ENCODE peak calls at places on chromosomes 11 and 22, in four cellular contexts. One of them, this sample, is unnamed.

GRCh38 chr11:117720061-117720511 is 76.9 kb downstream of the DSCAML1 start:
- DNase-seq in adipocyte: no peak
- DNase-seq in lung: no peak
- DNase-seq in PC-9: no peak
- DNase-seq in this sample: no peak

GRCh38 chr11:290621-291231 is 1.8 kb downstream of the PGGHG start:
- DNase-seq in adipocyte: no peak
- DNase-seq in lung: no peak
- DNase-seq in PC-9: no peak
- DNase-seq in this sample: no peak

GRCh38 chr11:127383026-127383425 is 382.5 kb upstream of the KIRREL3 start:
- DNase-seq in adipocyte: no peak
- DNase-seq in lung: no peak
- DNase-seq in PC-9: no peak
- DNase-seq in this sample: no peak

GRCh38 chr22:31130873-31131272 is 8.1 kb downstream of the INPP5J start:
- DNase-seq in adipocyte: no peak
- DNase-seq in lung: no peak
- DNase-seq in PC-9: peak; percentile 39
- DNase-seq in this sample: no peak

GRCh38 chr11:71372693-71373657 is 75.2 kb downstream of the DHCR7 start:
- DNase-seq in adipocyte: peak; percentile 56
- DNase-seq in lung: no peak
- DNase-seq in PC-9: no peak
- DNase-seq in this sample: no peak

GRCh38 chr11:120752668-120753067 is 241.1 kb downstream of the GRIK4 start:
- DNase-seq in adipocyte: no peak
- DNase-seq in lung: no peak
- DNase-seq in PC-9: no peak
- DNase-seq in this sample: no peak

GRCh38 chr11:31810779-31811647 is at the start of gene PAX6:
- DNase-seq in adipocyte: no peak
- DNase-seq in lung: peak; percentile 43
- DNase-seq in PC-9: peak; percentile 95
- DNase-seq in this sample: peak; percentile 100

GRCh38 chr22:46992121-46992731 is 229.8 kb downstream of the TBC1D22A start:
- DNase-seq in adipocyte: no peak
- DNase-seq in lung: no peak
- DNase-seq in PC-9: no peak
- DNase-seq in this sample: no peak

GRCh38 chr22:44885806-44886360 is 123.9 kb downstream of the PHF21B start:
- DNase-seq in adipocyte: no peak
- DNase-seq in lung: no peak
- DNase-seq in PC-9: no peak
- DNase-seq in this sample: no peak

GRCh38 chr11:115579181-115579825 is 75.1 kb upstream of the CADM1 start:
- DNase-seq in adipocyte: no peak
- DNase-seq in lung: no peak
- DNase-seq in PC-9: no peak
- DNase-seq in this sample: no peak

GRCh38 chr22:28813772-28814518 is 13.6 kb upstream of the XBP1 start:
- DNase-seq in adipocyte: no peak
- DNase-seq in lung: peak; percentile 76
- DNase-seq in PC-9: no peak
- DNase-seq in this sample: no peak

GRCh38 chr11:94734563-94735275 is 33.4 kb upstream of the AMOTL1 start:
- DNase-seq in adipocyte: no peak
- DNase-seq in lung: no peak
- DNase-seq in PC-9: no peak
- DNase-seq in this sample: peak; percentile 91

GRCh38 chr11:67105964-67106363 is 13.1 kb upstream of the KDM2A start:
- DNase-seq in adipocyte: no peak
- DNase-seq in lung: no peak
- DNase-seq in PC-9: no peak
- DNase-seq in this sample: no peak

GRCh38 chr11:122440783-122441701 is 214.5 kb upstream of the UBASH3B start:
- DNase-seq in adipocyte: peak; percentile 34
- DNase-seq in lung: no peak
- DNase-seq in PC-9: no peak
- DNase-seq in this sample: peak; percentile 70

GRCh38 chr11:13210424-13210823 is 67.2 kb upstream of the BMAL1 start:
- DNase-seq in adipocyte: peak; percentile 76
- DNase-seq in lung: peak; percentile 58
- DNase-seq in PC-9: peak; percentile 44
- DNase-seq in this sample: peak; percentile 71

GRCh38 chr11:1303973-1304372 is 5.5 kb downstream of the TOLLIP start:
- DNase-seq in adipocyte: no peak
- DNase-seq in lung: peak; percentile 36
- DNase-seq in PC-9: no peak
- DNase-seq in this sample: no peak

GRCh38 chr22:49230194-49230577 is 597.5 kb downstream of the BRD1 start:
- DNase-seq in adipocyte: no peak
- DNase-seq in lung: peak; percentile 22
- DNase-seq in PC-9: no peak
- DNase-seq in this sample: peak; percentile 41

GRCh38 chr11:44536779-44537516 is 28.5 kb upstream of the CD82 start:
- DNase-seq in adipocyte: no peak
- DNase-seq in lung: no peak
- DNase-seq in PC-9: no peak
- DNase-seq in this sample: no peak

GRCh38 chr11:46894506-46894905 is 23.8 kb downstream of the LRP4 start:
- DNase-seq in adipocyte: no peak
- DNase-seq in lung: no peak
- DNase-seq in PC-9: no peak
- DNase-seq in this sample: no peak

GRCh38 chr22:31753005-31753633 is 700 bp upstream of the DEPDC5 start:
- DNase-seq in adipocyte: peak; percentile 29
- DNase-seq in lung: peak; percentile 42
- DNase-seq in PC-9: peak; percentile 72
- DNase-seq in this sample: no peak

DNA sequence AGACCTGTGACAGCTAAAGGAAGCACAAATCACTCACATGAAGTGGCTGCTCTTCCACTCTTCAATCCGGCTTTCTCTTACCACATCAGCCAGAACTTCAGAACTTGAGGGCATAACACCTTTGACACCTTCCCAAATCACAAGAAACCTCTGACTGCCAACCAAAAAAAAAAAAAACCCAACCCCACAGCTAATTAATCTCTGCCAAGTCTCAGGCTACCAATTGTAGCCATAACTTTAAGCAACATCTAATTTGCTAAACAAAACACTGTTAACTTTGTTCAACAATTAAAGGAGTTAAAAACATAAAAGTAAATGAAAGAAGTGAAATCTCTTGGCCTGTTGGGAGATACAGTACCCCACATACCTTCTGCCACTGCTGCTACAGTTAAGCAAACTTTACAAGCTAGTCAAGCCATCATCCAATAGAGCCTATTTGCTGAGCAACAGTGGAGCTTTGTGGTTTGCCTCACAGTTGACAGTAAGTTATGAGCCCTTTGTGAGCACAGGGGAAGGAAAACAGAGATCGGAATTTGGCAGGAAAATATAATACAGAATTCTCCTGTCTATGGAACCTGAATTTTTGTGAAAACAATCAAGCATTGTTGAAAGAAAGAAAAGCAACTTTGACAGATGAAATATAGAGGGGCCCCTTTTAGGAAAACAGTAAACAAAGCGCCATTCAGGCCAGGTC is at the start of gene SOX6:
- DNase-seq in adipocyte: peak; percentile 34
- DNase-seq in lung: no peak
- DNase-seq in PC-9: no peak
- DNase-seq in this sample: peak; percentile 39
- H3K4me1 ChIP-seq in adipocyte: peaks cover 9% of the 10 kb centered on the region
- H3K4me1 ChIP-seq in lung: peaks cover 23% of the 10 kb centered on the region
- H3K4me1 ChIP-seq in PC-9: no peaks in the 10 kb centered on the region
- H3K4me1 ChIP-seq in this sample: peaks cover 45% of the 10 kb centered on the region

DNA sequence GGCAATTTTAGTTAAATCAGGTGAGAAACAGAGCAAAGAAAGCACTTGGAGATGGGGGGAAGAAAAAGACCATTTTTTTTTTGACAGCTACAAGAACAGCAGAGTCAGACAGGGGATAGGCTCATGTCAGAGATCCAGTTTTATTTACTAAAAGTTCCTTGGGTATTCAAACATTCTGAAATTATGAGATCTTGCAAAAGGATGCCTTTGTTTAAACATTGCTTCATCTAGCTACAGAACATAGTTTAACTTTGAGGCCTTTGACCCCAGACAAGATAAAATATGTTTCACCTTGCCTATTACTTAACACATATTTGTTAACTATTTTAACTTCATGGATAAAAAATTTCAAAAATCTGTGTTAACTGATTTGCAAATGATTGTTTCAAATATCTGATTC is 6.4 kb downstream of the GLYATL1 start:
- DNase-seq in adipocyte: no peak
- DNase-seq in lung: no peak
- DNase-seq in PC-9: no peak
- DNase-seq in this sample: no peak
- H3K4me1 ChIP-seq in adipocyte: peaks cover 23% of the 10 kb centered on the region
- H3K4me1 ChIP-seq in lung: no peaks in the 10 kb centered on the region
- H3K4me1 ChIP-seq in PC-9: no peaks in the 10 kb centered on the region
- H3K4me1 ChIP-seq in this sample: no peaks in the 10 kb centered on the region

GRCh38 chr22:20864186-20864908 is 5.5 kb downstream of the SNAP29 start:
- DNase-seq in adipocyte: no peak
- DNase-seq in lung: no peak
- DNase-seq in PC-9: no peak
- DNase-seq in this sample: no peak

GRCh38 chr22:20859615-20860014 is 808 bp downstream of the SNAP29 start:
- DNase-seq in adipocyte: no peak
- DNase-seq in lung: no peak
- DNase-seq in PC-9: no peak
- DNase-seq in this sample: no peak

GRCh38 chr22:20865331-20865730 is 6.5 kb downstream of the SNAP29 start:
- DNase-seq in adipocyte: no peak
- DNase-seq in lung: no peak
- DNase-seq in PC-9: no peak
- DNase-seq in this sample: no peak

GRCh38 chr22:20863356-20863755 is 4.5 kb downstream of the SNAP29 start:
- DNase-seq in adipocyte: no peak
- DNase-seq in lung: no peak
- DNase-seq in PC-9: no peak
- DNase-seq in this sample: no peak

DNA sequence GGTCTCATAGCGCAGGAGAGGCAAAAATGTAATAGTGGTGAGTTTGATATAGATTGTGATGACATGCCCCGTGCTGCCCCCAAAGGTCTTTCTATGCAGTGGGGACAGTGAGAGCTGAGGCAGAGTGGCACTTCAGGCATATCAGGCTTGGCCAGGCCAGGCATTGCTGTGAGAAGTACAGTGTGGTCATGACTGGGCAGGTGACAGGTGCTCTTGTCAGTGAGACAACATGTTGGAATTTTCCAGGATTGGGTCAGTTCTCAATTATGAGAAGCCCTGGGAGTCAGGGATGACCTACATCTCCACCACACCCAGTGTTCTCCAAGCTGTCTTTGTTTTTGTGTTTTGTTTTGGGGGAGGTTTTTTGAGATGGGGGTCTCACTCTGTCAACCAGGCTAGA is 3.7 kb downstream of the SNAP29 start:
- DNase-seq in adipocyte: no peak
- DNase-seq in lung: no peak
- DNase-seq in PC-9: no peak
- DNase-seq in this sample: no peak
- H3K4me1 ChIP-seq in adipocyte: peaks cover 23% of the 10 kb centered on the region
- H3K4me1 ChIP-seq in lung: peaks cover 9% of the 10 kb centered on the region
- H3K4me1 ChIP-seq in PC-9: peaks cover 6% of the 10 kb centered on the region
- H3K4me1 ChIP-seq in this sample: peaks cover under 1% of the 10 kb centered on the region

GRCh38 chr22:45962756-45963155 is 14.2 kb downstream of the WNT7B start:
- DNase-seq in adipocyte: no peak
- DNase-seq in lung: no peak
- DNase-seq in PC-9: peak; percentile 65
- DNase-seq in this sample: no peak

GRCh38 chr22:45964372-45964771 is 12.6 kb downstream of the WNT7B start:
- DNase-seq in adipocyte: no peak
- DNase-seq in lung: no peak
- DNase-seq in PC-9: no peak
- DNase-seq in this sample: no peak

GRCh38 chr22:45964926-45965564 is 11.9 kb downstream of the WNT7B start:
- DNase-seq in adipocyte: no peak
- DNase-seq in lung: no peak
- DNase-seq in PC-9: no peak
- DNase-seq in this sample: no peak

GRCh38 chr22:45962431-45962712 is 14.6 kb downstream of the WNT7B start:
- DNase-seq in adipocyte: no peak
- DNase-seq in lung: no peak
- DNase-seq in PC-9: no peak
- DNase-seq in this sample: no peak

GRCh38 chr22:45963821-45964220 is 13.1 kb downstream of the WNT7B start:
- DNase-seq in adipocyte: no peak
- DNase-seq in lung: no peak
- DNase-seq in PC-9: no peak
- DNase-seq in this sample: no peak
- H3K4me1 ChIP-seq in adipocyte: no peaks in the 10 kb centered on the region
- H3K4me1 ChIP-seq in lung: no peaks in the 10 kb centered on the region
- H3K4me1 ChIP-seq in PC-9: peaks cover 41% of the 10 kb centered on the region
- H3K4me1 ChIP-seq in this sample: no peaks in the 10 kb centered on the region

GRCh38 chr11:75151346-75152047 is 590 bp downstream of the SLCO2B1 start:
- DNase-seq in adipocyte: no peak
- DNase-seq in lung: no peak
- DNase-seq in PC-9: no peak
- DNase-seq in this sample: no peak
- H3K4me1 ChIP-seq in adipocyte: peaks cover 19% of the 10 kb centered on the region
- H3K4me1 ChIP-seq in lung: no peaks in the 10 kb centered on the region
- H3K4me1 ChIP-seq in PC-9: no peaks in the 10 kb centered on the region
- H3K4me1 ChIP-seq in this sample: no peaks in the 10 kb centered on the region

GRCh38 chr11:65854871-65855837 is 2.8 kb downstream of the CFL1 start:
- DNase-seq in adipocyte: no peak
- DNase-seq in lung: no peak
- DNase-seq in PC-9: no peak
- DNase-seq in this sample: peak; percentile 4
- H3K4me1 ChIP-seq in adipocyte: peaks cover 33% of the 10 kb centered on the region
- H3K4me1 ChIP-seq in lung: no peaks in the 10 kb centered on the region
- H3K4me1 ChIP-seq in PC-9: peaks cover 13% of the 10 kb centered on the region
- H3K4me1 ChIP-seq in this sample: peaks cover 13% of the 10 kb centered on the region